ENCODE peak calls at places on chromosomes 6 and 20, in seven cellular contexts. G is tibial nerve; D is body of pancreas; W is psoas muscle; C is CD8-positive, alpha-beta memory T cell; R is mammary epithelial cell; O is left ventricle myocardium inferior. L is an unnamed sample.

GRCh38 chr20:41655966-41656685 is 37.9 kb upstream of the CHD6 start:
- DNase-seq in R (no peak), O (no peak), G (no peak), W (no peak), D (no peak), C (no peak), L (no peak)

GRCh38 chr6:105409734-105410133 is 6.9 kb upstream of the PREP start:
- DNase-seq in G (no peak), W (no peak), R (no peak), C (no peak), O (no peak), D (no peak), L (no peak)

GRCh38 chr6:28209753-28210535 is 15.1 kb upstream of the ZSCAN9 start:
- DNase-seq in R (no peak), D (no peak), G (no peak), W (no peak), O (no peak), C (no peak), L (no peak)

GRCh38 chr6:29451471-29452193 is 5.2 kb downstream of the OR11A1 start:
- DNase-seq in R (peak; percentile 92), D (no peak), G (no peak), C (no peak), W (no peak), O (no peak), L (no peak)

GRCh38 chr20:19658137-19658536 is 99.9 kb upstream of the RIN2 start:
- DNase-seq in C (no peak), O (no peak), G (no peak), W (peak; percentile 58), R (no peak), D (no peak), L (peak; percentile 73)

GRCh38 chr20:33914871-33915270 is 78.8 kb upstream of the RALY start:
- DNase-seq in G (no peak), W (no peak), C (no peak), D (no peak), R (peak; percentile 69), O (no peak), L (no peak)

GRCh38 chr20:40750541-40750940 is 61.5 kb upstream of the MAFB start:
- DNase-seq in D (no peak), W (no peak), R (no peak), C (no peak), O (no peak), G (no peak), L (no peak)

GRCh38 chr6:26044140-26045045 is 42.8 kb upstream of the HFE start:
- DNase-seq in C (peak; percentile 37), G (no peak), O (peak; percentile 44), W (peak; percentile 77), D (peak; percentile 79), R (no peak), L (peak; percentile 77)

GRCh38 chr6:101396552-101397173 is 3.2 kb downstream of the GRIK2 start:
- DNase-seq in G (peak; percentile 48), D (peak; percentile 72), O (peak; percentile 57), W (peak; percentile 46), R (peak; percentile 48), C (no peak), L (no peak)

GRCh38 chr20:63477061-63477616 is 4.7 kb upstream of the KCNQ2 start:
- DNase-seq in O (no peak), G (no peak), W (no peak), D (no peak), C (no peak), R (no peak), L (no peak)

GRCh38 chr20:3857405-3857804 is 10.8 kb downstream of the MAVS start:
- DNase-seq in R (no peak), G (no peak), C (no peak), O (no peak), W (no peak), D (no peak), L (no peak)

GRCh38 chr6:21342496-21342895 is 251.1 kb upstream of the SOX4 start:
- DNase-seq in C (no peak), D (no peak), W (no peak), G (no peak), R (no peak), O (no peak), L (no peak)

GRCh38 chr6:167450631-167451030 is 125.7 kb downstream of the TTLL2 start:
- DNase-seq in D (no peak), C (no peak), W (no peak), R (no peak), G (no peak), O (no peak), L (peak; percentile 60)

GRCh38 chr6:143449731-143450452 is 603 bp downstream of the ADAT2 start:
- DNase-seq in R (no peak), D (peak; percentile 15), O (no peak), G (peak; percentile 11), W (peak; percentile 44), C (peak; percentile 31), L (peak; percentile 39)

GRCh38 chr6:74598473-74599393 is 607.1 kb downstream of the COL12A1 start:
- DNase-seq in W (no peak), G (no peak), O (no peak), C (no peak), R (peak; percentile 76), D (no peak), L (no peak)

GRCh38 chr20:3679749-3680700 is 1.8 kb downstream of the ADAM33 start:
- DNase-seq in R (no peak), D (no peak), G (peak; percentile 63), O (peak; percentile 56), C (no peak), W (peak; percentile 79), L (peak; percentile 58)

GRCh38 chr20:35174458-35175216 is 2.8 kb downstream of the PROCR start:
- DNase-seq in W (peak; percentile 52), O (no peak), D (peak; percentile 45), G (no peak), R (no peak), C (no peak), L (peak; percentile 83)

GRCh38 chr20:45701873-45702272 is at the start of gene WFDC13:
- DNase-seq in D (no peak), R (no peak), C (no peak), G (no peak), W (no peak), O (no peak), L (no peak)

GRCh38 chr6:106370639-106371038 is 10.1 kb downstream of the CRYBG1 start:
- DNase-seq in R (peak; percentile 92), O (no peak), D (no peak), W (no peak), C (no peak), G (no peak), L (no peak)

GRCh38 chr20:20333866-20334265 is 34.0 kb upstream of the INSM1 start:
- DNase-seq in D (no peak), C (no peak), W (no peak), G (no peak), R (no peak), O (no peak), L (peak; percentile 22)

GRCh38 chr20:5056801-5057599 is 55.7 kb upstream of the SLC23A2 start:
- DNase-seq in R (peak; percentile 79), G (peak; percentile 35), C (peak; percentile 60), D (peak; percentile 23), W (no peak), O (peak; percentile 39), L (peak; percentile 63)

GRCh38 chr20:37468886-37469285 is 52.2 kb upstream of the NNAT start:
- DNase-seq in C (no peak), W (no peak), R (no peak), G (no peak), O (no peak), D (no peak), L (no peak)

GRCh38 chr20:58608096-58608840 is 42.8 kb upstream of the STX16 start:
- DNase-seq in R (no peak), C (no peak), G (no peak), O (no peak), W (peak; percentile 25), D (no peak), L (peak; percentile 30)

GRCh38 chr6:32047084-32047478 is 8.9 kb downstream of the CYP21A2 start:
- DNase-seq in C (no peak), O (peak; percentile 38), W (peak; percentile 79), R (no peak), D (no peak), G (peak; percentile 80), L (peak; percentile 56)

GRCh38 chr20:50821994-50822393 is 27.1 kb downstream of the BCAS4 start:
- DNase-seq in C (no peak), D (no peak), O (no peak), W (no peak), R (no peak), G (no peak), L (no peak)

GRCh38 chr20:49203011-49203410 is 14.9 kb upstream of the STAU1 start:
- DNase-seq in D (no peak), C (no peak), G (no peak), W (no peak), R (no peak), O (no peak), L (no peak)

GRCh38 chr6:13573669-13574110 is 711 bp upstream of the SIRT5 start:
- DNase-seq in G (no peak), R (peak; percentile 30), D (peak; percentile 47), W (peak; percentile 66), C (no peak), O (peak; percentile 30), L (peak; percentile 62)

GRCh38 chr6:9405369-9405768 is 970.0 kb upstream of the SLC35B3 start:
- DNase-seq in D (no peak), G (no peak), C (no peak), O (no peak), R (peak; percentile 85), W (no peak), L (no peak)

GRCh38 chr6:20873425-20874190 is 339.4 kb downstream of the CDKAL1 start:
- DNase-seq in C (no peak), G (no peak), D (no peak), R (no peak), O (no peak), W (no peak), L (no peak)

GRCh38 chr20:44495257-44495656 is 19.6 kb downstream of the TTPAL start:
- DNase-seq in W (no peak), G (no peak), R (peak; percentile 89), D (no peak), O (no peak), C (no peak), L (no peak)
- H3K4me1 ChIP-seq in W (peaks cover 34% of the 10 kb centered on the region), G (no peaks in the 10 kb centered on the region), R (peaks cover 41% of the 10 kb centered on the region), D (no peaks in the 10 kb centered on the region), O (peaks cover 9% of the 10 kb centered on the region), C (peaks cover 8% of the 10 kb centered on the region), L (no peaks in the 10 kb centered on the region)

DNA sequence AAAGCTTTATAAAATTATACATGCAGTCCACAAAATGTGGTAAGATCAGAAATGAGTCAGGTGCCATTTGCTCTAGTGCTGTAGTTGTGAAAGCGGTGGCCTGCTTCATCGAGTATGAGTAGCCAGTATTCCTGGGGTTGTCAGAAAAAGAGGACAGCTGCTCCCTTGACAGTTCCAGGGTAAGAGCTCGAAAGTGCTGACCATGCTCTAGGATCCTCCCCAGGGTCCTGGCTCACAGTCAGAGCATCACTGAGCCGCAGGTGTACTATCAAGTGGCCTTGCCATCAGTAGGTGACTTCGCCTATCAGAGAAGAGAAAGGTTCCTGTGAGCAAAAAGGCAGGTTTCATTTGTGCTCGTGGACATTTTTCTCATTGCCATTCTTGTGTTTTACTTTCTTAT is 3.6 kb downstream of the BTBD3 start:
- DNase-seq in R (no peak), C (no peak), G (no peak), O (no peak), W (no peak), D (no peak), L (no peak)
- H3K27ac ChIP-seq in R (no peak overlapping the region), C (no peak overlapping the region), G (no peak overlapping the region), O (peak overlapping the region; percentile 9), W (no peak overlapping the region), D (no peak overlapping the region), L (no peak overlapping the region)

GRCh38 chr6:42935322-42935721 is 6.0 kb downstream of the CNPY3 start:
- DNase-seq in C (no peak), D (no peak), R (no peak), O (no peak), W (no peak), G (no peak), L (peak; percentile 50)
- H3K4me1 ChIP-seq in C (peaks cover 34% of the 10 kb centered on the region), D (peaks cover 79% of the 10 kb centered on the region), R (peaks cover 6% of the 10 kb centered on the region), O (peaks cover 32% of the 10 kb centered on the region), W (peaks cover 6% of the 10 kb centered on the region), G (no peaks in the 10 kb centered on the region), L (peaks cover 7% of the 10 kb centered on the region)

GRCh38 chr6:53066874-53067273 is 1.7 kb downstream of the FBXO9 start:
- DNase-seq in C (no peak), W (no peak), O (no peak), R (no peak), G (no peak), D (no peak), L (no peak)
- H3K27ac ChIP-seq in C (no peak overlapping the region), W (peak overlapping the region; percentile 94), O (peak overlapping the region; percentile 93), R (no peak overlapping the region), G (no peak overlapping the region), D (no peak overlapping the region), L (no peak overlapping the region)